ENCODE peak calls at places on chromosomes 5 and 9, in nine cellular contexts. One of them, this sample, is unnamed.

GRCh38 chr5:73605223-73606087 is 20.5 kb upstream of the ARHGEF28 start:
- DNase-seq in HCT116: no peak
- DNase-seq in aorta: no peak
- DNase-seq in adipocyte: no peak
- DNase-seq in brain microvascular endothelial cell: peak
- DNase-seq in DND-41: no peak
- DNase-seq in transverse colon: peak
- DNase-seq in Panc1: no peak
- DNase-seq in NB4: no peak
- DNase-seq in this sample: no peak

GRCh38 chr9:137303031-137303892 is 1.2 kb upstream of the NRARP start:
- DNase-seq in HCT116: no peak
- DNase-seq in aorta: no peak
- DNase-seq in adipocyte: no peak
- DNase-seq in brain microvascular endothelial cell: no peak
- DNase-seq in DND-41: no peak
- DNase-seq in transverse colon: peak
- DNase-seq in Panc1: no peak
- DNase-seq in NB4: peak
- DNase-seq in this sample: no peak

GRCh38 chr5:44364097-44364496 is 25.1 kb downstream of the FGF10 start:
- DNase-seq in HCT116: no peak
- DNase-seq in aorta: no peak
- DNase-seq in adipocyte: no peak
- DNase-seq in brain microvascular endothelial cell: no peak
- DNase-seq in DND-41: no peak
- DNase-seq in transverse colon: no peak
- DNase-seq in Panc1: no peak
- DNase-seq in NB4: no peak
- DNase-seq in this sample: no peak

GRCh38 chr5:135013445-135013844 is 20.6 kb downstream of the PITX1 start:
- DNase-seq in HCT116: no peak
- DNase-seq in aorta: peak
- DNase-seq in adipocyte: no peak
- DNase-seq in brain microvascular endothelial cell: no peak
- DNase-seq in DND-41: no peak
- DNase-seq in transverse colon: no peak
- DNase-seq in Panc1: no peak
- DNase-seq in NB4: no peak
- DNase-seq in this sample: no peak

GRCh38 chr5:176733586-176734262 is 76.6 kb upstream of the UNC5A start:
- DNase-seq in HCT116: no peak
- DNase-seq in aorta: peak
- DNase-seq in adipocyte: peak
- DNase-seq in brain microvascular endothelial cell: no peak
- DNase-seq in DND-41: no peak
- DNase-seq in transverse colon: no peak
- DNase-seq in Panc1: no peak
- DNase-seq in NB4: no peak
- DNase-seq in this sample: no peak

GRCh38 chr5:137336161-137336560 is 163.0 kb downstream of the SPOCK1 start:
- DNase-seq in HCT116: no peak
- DNase-seq in aorta: no peak
- DNase-seq in adipocyte: no peak
- DNase-seq in brain microvascular endothelial cell: no peak
- DNase-seq in DND-41: no peak
- DNase-seq in transverse colon: no peak
- DNase-seq in Panc1: no peak
- DNase-seq in NB4: no peak
- DNase-seq in this sample: no peak

GRCh38 chr5:124524552-124525232 is 221.7 kb downstream of the ZNF608 start:
- DNase-seq in HCT116: no peak
- DNase-seq in aorta: no peak
- DNase-seq in adipocyte: no peak
- DNase-seq in brain microvascular endothelial cell: no peak
- DNase-seq in DND-41: no peak
- DNase-seq in transverse colon: peak
- DNase-seq in Panc1: no peak
- DNase-seq in NB4: peak
- DNase-seq in this sample: no peak

GRCh38 chr5:78008356-78008967 is 232.3 kb upstream of the TBCA start:
- DNase-seq in HCT116: peak
- DNase-seq in aorta: no peak
- DNase-seq in adipocyte: peak
- DNase-seq in brain microvascular endothelial cell: peak
- DNase-seq in DND-41: peak
- DNase-seq in transverse colon: no peak
- DNase-seq in Panc1: peak
- DNase-seq in NB4: peak
- DNase-seq in this sample: no peak

DNA sequence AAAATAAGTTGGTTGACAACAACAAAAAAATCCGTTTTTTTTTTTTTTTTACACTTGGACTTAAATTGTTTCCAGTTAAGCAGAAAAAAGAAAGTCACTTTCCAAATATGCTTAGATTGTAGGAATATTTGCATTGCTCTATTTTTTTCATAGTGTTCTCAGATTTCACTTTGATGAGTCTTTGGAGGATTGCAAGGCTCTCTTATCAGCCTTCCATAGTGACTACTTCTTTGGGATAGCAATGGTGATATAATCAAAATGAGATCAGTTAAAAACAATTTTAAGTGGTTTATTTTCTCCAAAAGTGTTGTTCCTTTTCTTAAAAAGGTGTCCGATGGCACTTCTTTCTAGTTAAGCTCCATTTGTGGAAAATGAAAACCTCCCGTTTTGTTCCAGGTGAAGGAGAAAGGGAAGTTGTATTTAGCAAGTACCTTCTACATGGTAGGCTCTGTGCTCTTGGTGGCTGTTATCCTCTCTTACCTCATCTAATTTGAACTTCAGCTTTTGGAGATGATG is 3.9 kb downstream of the RASGRF2 start:
- DNase-seq in HCT116: no peak
- DNase-seq in aorta: no peak
- DNase-seq in adipocyte: peak
- DNase-seq in brain microvascular endothelial cell: peak
- DNase-seq in DND-41: no peak
- DNase-seq in transverse colon: no peak
- DNase-seq in Panc1: no peak
- DNase-seq in NB4: no peak
- DNase-seq in this sample: no peak
- H3K4me3 ChIP-seq in HCT116: no peak
- H3K4me3 ChIP-seq in aorta: no peak
- H3K4me3 ChIP-seq in adipocyte: no peak
- H3K4me3 ChIP-seq in brain microvascular endothelial cell: no peak
- H3K4me3 ChIP-seq in DND-41: no peak
- H3K4me3 ChIP-seq in transverse colon: no peak
- H3K4me3 ChIP-seq in Panc1: peak
- H3K4me3 ChIP-seq in NB4: no peak
- H3K4me3 ChIP-seq in this sample: no peak

GRCh38 chr5:139692148-139692547 is 44.0 kb downstream of the CXXC5 start:
- DNase-seq in HCT116: no peak
- DNase-seq in aorta: no peak
- DNase-seq in adipocyte: no peak
- DNase-seq in brain microvascular endothelial cell: no peak
- DNase-seq in DND-41: no peak
- DNase-seq in transverse colon: no peak
- DNase-seq in Panc1: no peak
- DNase-seq in NB4: no peak
- DNase-seq in this sample: no peak

GRCh38 chr5:139694556-139695182 is 46.5 kb downstream of the CXXC5 start:
- DNase-seq in HCT116: no peak
- DNase-seq in aorta: no peak
- DNase-seq in adipocyte: peak
- DNase-seq in brain microvascular endothelial cell: no peak
- DNase-seq in DND-41: no peak
- DNase-seq in transverse colon: no peak
- DNase-seq in Panc1: no peak
- DNase-seq in NB4: no peak
- DNase-seq in this sample: no peak

GRCh38 chr5:139691275-139691629 is 43.1 kb downstream of the CXXC5 start:
- DNase-seq in HCT116: no peak
- DNase-seq in aorta: no peak
- DNase-seq in adipocyte: no peak
- DNase-seq in brain microvascular endothelial cell: no peak
- DNase-seq in DND-41: no peak
- DNase-seq in transverse colon: no peak
- DNase-seq in Panc1: no peak
- DNase-seq in NB4: no peak
- DNase-seq in this sample: no peak

GRCh38 chr5:139693676-139694364 is 45.7 kb downstream of the CXXC5 start:
- DNase-seq in HCT116: no peak
- DNase-seq in aorta: no peak
- DNase-seq in adipocyte: no peak
- DNase-seq in brain microvascular endothelial cell: no peak
- DNase-seq in DND-41: no peak
- DNase-seq in transverse colon: no peak
- DNase-seq in Panc1: no peak
- DNase-seq in NB4: no peak
- DNase-seq in this sample: no peak

DNA sequence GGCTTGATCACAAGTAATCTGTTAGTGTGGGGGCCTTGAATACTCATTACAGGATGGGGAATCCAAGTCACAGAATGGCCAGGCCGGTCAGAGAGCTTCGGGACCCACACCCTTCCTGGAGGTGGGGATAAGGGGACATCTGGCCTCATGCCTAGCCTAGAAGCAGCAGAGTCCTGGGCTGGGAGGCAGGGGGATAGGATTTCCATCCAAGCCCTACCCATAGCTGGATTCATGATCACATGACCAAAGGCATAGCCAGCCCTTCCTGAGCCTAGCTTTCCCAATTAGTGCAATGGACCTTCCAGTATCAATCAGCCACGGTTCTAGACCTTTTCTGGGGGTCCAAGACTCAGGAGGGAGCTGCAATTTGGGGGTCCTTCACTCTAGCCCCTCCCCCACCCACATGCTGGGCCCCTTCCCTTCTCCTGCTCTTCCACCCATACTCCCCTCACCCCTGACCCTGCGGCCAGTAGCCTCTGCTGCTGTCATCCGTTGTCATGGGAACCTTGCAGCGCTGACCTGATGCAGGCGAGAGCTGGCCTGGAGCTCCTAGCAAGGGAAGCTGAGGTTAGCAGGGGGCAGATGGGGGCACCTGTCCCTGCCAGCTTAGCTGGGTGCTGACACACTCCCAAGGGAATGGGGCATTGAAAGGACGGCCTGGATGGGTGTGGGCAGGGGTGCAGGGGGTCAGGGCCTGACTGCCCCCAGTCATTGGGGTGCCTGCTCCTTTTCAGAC is 44.6 kb downstream of the CXXC5 start:
- DNase-seq in HCT116: no peak
- DNase-seq in aorta: no peak
- DNase-seq in adipocyte: no peak
- DNase-seq in brain microvascular endothelial cell: no peak
- DNase-seq in DND-41: no peak
- DNase-seq in transverse colon: no peak
- DNase-seq in Panc1: no peak
- DNase-seq in NB4: no peak
- DNase-seq in this sample: no peak
- H3K4me3 ChIP-seq in HCT116: no peak
- H3K4me3 ChIP-seq in aorta: no peak
- H3K4me3 ChIP-seq in adipocyte: no peak
- H3K4me3 ChIP-seq in brain microvascular endothelial cell: no peak
- H3K4me3 ChIP-seq in DND-41: no peak
- H3K4me3 ChIP-seq in transverse colon: no peak
- H3K4me3 ChIP-seq in Panc1: no peak
- H3K4me3 ChIP-seq in NB4: no peak
- H3K4me3 ChIP-seq in this sample: no peak

DNA sequence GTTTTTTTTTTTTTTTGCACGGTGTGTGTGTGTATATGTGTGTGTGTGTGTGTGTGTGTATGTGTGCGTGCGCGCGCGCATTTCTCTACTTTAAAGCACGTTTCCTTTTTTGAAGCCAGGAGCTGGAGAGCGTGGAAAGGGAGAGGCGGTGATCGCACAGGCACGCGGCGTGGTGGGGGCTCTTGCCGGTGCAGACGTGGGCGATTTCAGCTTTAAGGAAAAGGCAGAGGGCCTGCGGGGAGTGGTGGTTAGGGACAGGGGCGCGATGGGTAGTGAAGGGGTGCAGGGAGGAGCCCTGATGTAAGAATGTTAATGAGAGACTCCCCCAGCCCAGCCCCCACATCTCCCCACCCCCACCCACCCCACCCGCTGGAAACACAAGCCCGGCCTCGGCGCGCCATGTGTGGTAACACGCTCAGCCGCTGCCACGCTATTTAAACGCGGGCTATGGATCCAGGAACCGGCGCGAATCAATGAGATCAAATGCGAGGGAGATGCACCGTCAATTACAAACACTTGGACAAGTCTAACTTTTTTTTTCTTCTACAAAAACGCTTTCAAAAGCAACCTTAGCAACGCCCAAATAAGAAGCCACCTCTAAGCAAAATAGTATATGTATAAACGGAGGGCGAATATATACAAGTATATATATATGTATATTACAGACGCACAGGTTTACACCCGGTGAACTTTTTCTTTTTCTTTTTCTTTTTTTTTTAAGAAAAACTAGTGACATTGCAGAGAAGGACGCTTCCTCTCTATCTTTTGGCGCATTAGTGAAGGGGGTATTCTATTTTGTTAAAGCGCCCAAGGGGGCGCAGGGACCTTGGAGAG is at the start of gene NPR3:
- DNase-seq in HCT116: no peak
- DNase-seq in aorta: peak
- DNase-seq in adipocyte: peak
- DNase-seq in brain microvascular endothelial cell: no peak
- DNase-seq in DND-41: no peak
- DNase-seq in transverse colon: peak
- DNase-seq in Panc1: no peak
- DNase-seq in NB4: no peak
- DNase-seq in this sample: no peak
- H3K4me3 ChIP-seq in HCT116: peak
- H3K4me3 ChIP-seq in aorta: peak
- H3K4me3 ChIP-seq in adipocyte: peak
- H3K4me3 ChIP-seq in brain microvascular endothelial cell: peak
- H3K4me3 ChIP-seq in DND-41: no peak
- H3K4me3 ChIP-seq in transverse colon: peak
- H3K4me3 ChIP-seq in Panc1: peak
- H3K4me3 ChIP-seq in NB4: peak
- H3K4me3 ChIP-seq in this sample: peak

GRCh38 chr9:32782476-32783167 is 718 bp upstream of the TMEM215 start:
- DNase-seq in HCT116: no peak
- DNase-seq in aorta: no peak
- DNase-seq in adipocyte: no peak
- DNase-seq in brain microvascular endothelial cell: no peak
- DNase-seq in DND-41: no peak
- DNase-seq in transverse colon: no peak
- DNase-seq in Panc1: no peak
- DNase-seq in NB4: no peak
- DNase-seq in this sample: no peak
- H3K4me3 ChIP-seq in HCT116: no peak
- H3K4me3 ChIP-seq in aorta: no peak
- H3K4me3 ChIP-seq in adipocyte: no peak
- H3K4me3 ChIP-seq in brain microvascular endothelial cell: no peak
- H3K4me3 ChIP-seq in DND-41: no peak
- H3K4me3 ChIP-seq in transverse colon: no peak
- H3K4me3 ChIP-seq in Panc1: no peak
- H3K4me3 ChIP-seq in NB4: no peak
- H3K4me3 ChIP-seq in this sample: no peak